ENCODE peak calls at places on chromosome 3, in five cellular contexts. Q is AG09319, K is PC-3, D is NCI-H1417 treated with DMSO at 0.1 percent for 48 hours, A is epithelial cell of prostate. M is an unnamed sample.

GRCh38 chr3:134003066-134003465 is 26.7 kb downstream of the SLCO2A1 start:
- DNase-seq in A (no peak), Q (no peak), D (no peak), K (no peak), M (no peak)

GRCh38 chr3:20401253-20401652 is 215.2 kb upstream of the SGO1 start:
- DNase-seq in K (no peak), Q (no peak), D (no peak), A (no peak), M (no peak)

GRCh38 chr3:50436063-50436674 is 67.3 kb downstream of the CACNA2D2 start:
- DNase-seq in A (no peak), D (no peak), Q (no peak), K (peak), M (no peak)

GRCh38 chr3:45343947-45344346 is 44.4 kb upstream of the LARS2 start:
- DNase-seq in D (no peak), Q (no peak), A (no peak), K (peak), M (no peak)

GRCh38 chr3:41881233-41881821 is 80.6 kb downstream of the ULK4 start:
- DNase-seq in Q (peak), D (no peak), K (peak), A (no peak), M (peak)

GRCh38 chr3:112374334-112374734 is 41.4 kb downstream of the CD200 start:
- DNase-seq in A (no peak), K (no peak), Q (no peak), D (no peak), M (no peak)

GRCh38 chr3:196559826-196560225 is 8.5 kb downstream of the WDR53 start:
- DNase-seq in D (no peak), A (no peak), Q (no peak), K (peak), M (no peak)

GRCh38 chr3:64496786-64497560 is 190.8 kb downstream of the ADAMTS9 start:
- DNase-seq in A (no peak), K (no peak), Q (no peak), D (no peak), M (no peak)

GRCh38 chr3:127061641-127062040 is 78.7 kb downstream of the PLXNA1 start:
- DNase-seq in K (no peak), D (no peak), A (no peak), Q (no peak), M (no peak)

GRCh38 chr3:174619244-174619643 is 239.9 kb upstream of the NAALADL2 start:
- DNase-seq in Q (no peak), D (no peak), A (no peak), K (no peak), M (no peak)

GRCh38 chr3:63942513-63942912 is 30.3 kb upstream of the SCAANT1 start:
- DNase-seq in K (no peak), D (no peak), A (no peak), Q (no peak), M (no peak)

GRCh38 chr3:65811050-65811766 is 227.5 kb downstream of the MAGI1 start:
- DNase-seq in Q (no peak), D (no peak), A (no peak), K (no peak), M (no peak)

GRCh38 chr3:170709046-170709445 is 123.2 kb upstream of the SLC7A14 start:
- DNase-seq in Q (peak), K (peak), A (no peak), D (no peak), M (peak)

GRCh38 chr3:176172430-176172954 is 1024.8 kb downstream of the TBL1XR1 start:
- DNase-seq in D (no peak), Q (no peak), K (no peak), A (no peak), M (no peak)

GRCh38 chr3:42077785-42078184 is 13.4 kb upstream of the TRAK1 start:
- DNase-seq in Q (no peak), A (no peak), D (no peak), K (no peak), M (no peak)

GRCh38 chr3:127796045-127796720 is 26.1 kb downstream of the MGLL start:
- DNase-seq in Q (no peak), D (no peak), K (no peak), A (no peak), M (no peak)

GRCh38 chr3:16323737-16324136 is 58.7 kb downstream of the OXNAD1 start:
- DNase-seq in Q (no peak), K (no peak), A (no peak), D (no peak), M (no peak)

GRCh38 chr3:10437272-10437994 is 68.0 kb downstream of the ATP2B2 start:
- DNase-seq in Q (no peak), A (peak), D (no peak), K (peak), M (peak)

GRCh38 chr3:25904248-25904647 is 114.4 kb downstream of the OXSM start:
- DNase-seq in D (no peak), A (no peak), Q (no peak), K (no peak), M (no peak)

GRCh38 chr3:64502284-64502683 is 185.5 kb downstream of the ADAMTS9 start:
- DNase-seq in Q (no peak), K (no peak), A (no peak), D (no peak), M (no peak)

GRCh38 chr3:152737021-152737908 is 97.7 kb upstream of the P2RY1 start:
- DNase-seq in K (peak), A (peak), Q (peak), D (no peak), M (peak)

GRCh38 chr3:34948431-34948971 is 690.8 kb upstream of the ARPP21 start:
- DNase-seq in Q (no peak), K (no peak), D (no peak), A (no peak), M (no peak)

GRCh38 chr3:53169045-53169831 is 8.2 kb downstream of the PRKCD start:
- DNase-seq in A (no peak), Q (no peak), D (no peak), K (no peak), M (no peak)

GRCh38 chr3:150663461-150663860 is 40.3 kb downstream of the ERICH6 start:
- DNase-seq in K (no peak), A (no peak), Q (no peak), D (no peak), M (no peak)

GRCh38 chr3:156291269-156292123 is 171.1 kb downstream of the KCNAB1 start:
- DNase-seq in A (no peak), D (no peak), Q (no peak), K (no peak), M (no peak)

GRCh38 chr3:17583530-17583929 is 158.9 kb downstream of the TBC1D5 start:
- DNase-seq in D (no peak), A (no peak), Q (no peak), K (no peak), M (no peak)

GRCh38 chr3:195873971-195874370 is 34.4 kb downstream of the TNK2 start:
- DNase-seq in K (peak), Q (no peak), D (no peak), A (no peak), M (no peak)

GRCh38 chr3:81743096-81744025 is 18.1 kb downstream of the GBE1 start:
- DNase-seq in A (peak), D (no peak), K (peak), Q (peak), M (peak)

GRCh38 chr3:4492240-4493007 is 724 bp upstream of the ITPR1 start:
- DNase-seq in K (peak), A (peak), D (no peak), Q (no peak), M (peak)

GRCh38 chr3:101177577-101177976 is 142.8 kb downstream of the IMPG2 start:
- DNase-seq in D (no peak), A (no peak), Q (no peak), K (no peak), M (no peak)

GRCh38 chr3:153245661-153246060 is 83.6 kb downstream of the RAP2B start:
- DNase-seq in D (no peak), Q (no peak), K (no peak), A (no peak), M (no peak)

GRCh38 chr3:16056210-16056607 is 118.3 kb upstream of the GALNT15 start:
- DNase-seq in A (no peak), Q (no peak), D (no peak), K (no peak), M (no peak)

GRCh38 chr3:129039271-129040038 is 21.1 kb upstream of the GP9 start:
- DNase-seq in A (no peak), Q (no peak), D (peak), K (no peak), M (no peak)

GRCh38 chr3:61725851-61726333 is 164.5 kb downstream of the PTPRG start:
- DNase-seq in K (no peak), A (no peak), Q (no peak), D (no peak), M (no peak)

GRCh38 chr3:154971341-154971740 is 108.8 kb upstream of the MME start:
- DNase-seq in Q (no peak), A (no peak), D (no peak), K (no peak), M (no peak)